ENCODE peak calls at places on chromosome 2, in five cellular contexts. K is OCI-LY7, N is GM23248, E is thoracic aorta, R is WERI-Rb-1. V is an unnamed sample.

GRCh38 chr2:71545572-71546274 is 92.4 kb downstream of the DYSF start:
- DNase-seq in K (peak), N (peak), E (no peak), R (peak), V (peak)

GRCh38 chr2:236565879-236566402 is 3.7 kb upstream of the ACKR3 start:
- DNase-seq in K (peak), N (no peak), E (no peak), R (no peak), V (no peak)

GRCh38 chr2:129400825-129401224 is 578.6 kb upstream of the RAB6C start:
- DNase-seq in K (peak), N (no peak), E (no peak), R (peak), V (no peak)

GRCh38 chr2:30252723-30253688 is 21.7 kb downstream of the LBH start:
- DNase-seq in K (no peak), N (peak), E (peak), R (peak), V (peak)

GRCh38 chr2:86341470-86341869 is 4.0 kb upstream of the REEP1 start:
- DNase-seq in K (no peak), N (no peak), E (no peak), R (no peak), V (no peak)

GRCh38 chr2:190581997-190582396 is 47.5 kb upstream of the NEMP2 start:
- DNase-seq in K (no peak), N (no peak), E (no peak), R (no peak), V (no peak)

GRCh38 chr2:218885981-218886447 is 5.4 kb downstream of the WNT10A start:
- DNase-seq in K (peak), N (no peak), E (no peak), R (no peak), V (no peak)

GRCh38 chr2:63614983-63615945 is 26.5 kb downstream of the MDH1 start:
- DNase-seq in K (no peak), N (peak), E (no peak), R (no peak), V (peak)

GRCh38 chr2:52934354-52934898 is 833.2 kb upstream of the CHAC2 start:
- DNase-seq in K (no peak), N (peak), E (no peak), R (no peak), V (peak)

GRCh38 chr2:103809946-103810345 is 1044.0 kb upstream of the POU3F3 start:
- DNase-seq in K (no peak), N (peak), E (no peak), R (no peak), V (no peak)

GRCh38 chr2:36729067-36729466 is 32.6 kb downstream of the VIT start:
- DNase-seq in K (no peak), N (peak), E (no peak), R (no peak), V (no peak)

GRCh38 chr2:43018179-43019024 is 208.0 kb downstream of the ZFP36L2 start:
- DNase-seq in K (no peak), N (peak), E (no peak), R (no peak), V (peak)

GRCh38 chr2:216539791-216540241 is 41.2 kb downstream of the RPL37A start:
- DNase-seq in K (no peak), N (peak), E (no peak), R (no peak), V (no peak)

GRCh38 chr2:212998629-212999359 is 152.6 kb downstream of the IKZF2 start:
- DNase-seq in K (no peak), N (peak), E (no peak), R (no peak), V (peak)

GRCh38 chr2:15636972-15637785 is 45.5 kb downstream of the DDX1 start:
- DNase-seq in K (peak), N (peak), E (peak), R (peak), V (peak)

GRCh38 chr2:164560181-164560792 is 61.0 kb downstream of the GRB14 start:
- DNase-seq in K (peak), N (peak), E (no peak), R (no peak), V (peak)

GRCh38 chr2:240451108-240451611 is 15.7 kb downstream of the GPC1 start:
- DNase-seq in K (no peak), N (no peak), E (no peak), R (no peak), V (no peak)

GRCh38 chr2:66430195-66430905 is 4.6 kb upstream of the MEIS1 start:
- DNase-seq in K (no peak), N (no peak), E (no peak), R (no peak), V (no peak)

GRCh38 chr2:66423391-66423790 is 11.5 kb upstream of the MEIS1 start:
- DNase-seq in K (no peak), N (no peak), E (no peak), R (no peak), V (no peak)

GRCh38 chr2:66428986-66429612 is 5.8 kb upstream of the MEIS1 start:
- DNase-seq in K (peak), N (peak), E (no peak), R (peak), V (peak)

GRCh38 chr2:66427219-66427768 is 7.6 kb upstream of the MEIS1 start:
- DNase-seq in K (no peak), N (no peak), E (no peak), R (no peak), V (no peak)

GRCh38 chr2:66426250-66427064 is 8.5 kb upstream of the MEIS1 start:
- DNase-seq in K (no peak), N (no peak), E (no peak), R (no peak), V (no peak)
- H3K4me3 ChIP-seq in K (no peak), N (peak), E (peak), R (peak), V (no peak)

GRCh38 chr2:169143998-169144397 is 74.6 kb downstream of the DHRS9 start:
- DNase-seq in K (peak), N (no peak), E (no peak), R (no peak), V (no peak)
- H3K4me3 ChIP-seq in K (no peak), N (no peak), E (no peak), R (no peak), V (no peak)

GRCh38 chr2:172103471-172104292 is 982 bp upstream of the DLX2 start:
- DNase-seq in K (peak), N (peak), E (no peak), R (peak), V (peak)
- H3K4me3 ChIP-seq in K (peak), N (peak), E (peak), R (peak), V (peak)

DNA sequence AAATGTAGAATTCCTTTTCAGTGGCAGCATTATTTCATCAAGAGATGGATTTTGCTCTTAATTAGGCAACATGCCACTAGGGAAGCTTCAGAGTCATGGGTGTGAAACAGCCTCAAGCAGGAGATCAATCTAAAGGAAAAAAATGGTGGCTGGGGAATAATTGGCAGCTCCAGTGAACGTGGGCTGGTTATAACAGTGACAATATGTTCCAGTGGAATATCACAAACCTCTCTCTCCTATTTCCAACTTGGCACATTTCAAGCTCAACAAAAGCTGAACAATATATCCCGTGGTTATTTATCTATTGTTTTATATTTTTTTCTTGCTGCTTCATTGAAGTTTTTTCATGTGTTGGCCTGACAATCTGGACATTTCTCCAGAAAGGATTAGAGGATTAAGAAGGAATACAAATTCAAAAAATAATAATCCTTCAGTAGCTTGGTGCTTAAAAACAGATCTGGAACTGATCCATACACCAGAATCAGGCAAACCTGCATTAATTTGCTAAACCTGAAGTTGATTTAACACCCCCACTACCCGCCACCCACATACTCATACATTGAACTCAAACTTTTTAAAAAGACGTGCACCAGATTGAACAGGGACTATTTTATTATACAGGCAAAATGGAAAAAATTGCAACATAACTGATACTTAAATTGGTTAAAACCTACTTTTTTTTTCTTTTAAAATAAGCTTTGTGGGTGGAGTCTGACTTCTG is 255.9 kb upstream of the SPRED2 start:
- DNase-seq in K (no peak), N (no peak), E (no peak), R (no peak), V (no peak)
- H3K4me3 ChIP-seq in K (no peak), N (no peak), E (no peak), R (no peak), V (no peak)

GRCh38 chr2:169363027-169363569 is 764 bp upstream of the LRP2 start:
- DNase-seq in K (no peak), N (no peak), E (no peak), R (no peak), V (peak)

GRCh38 chr2:169361706-169362345 is 508 bp downstream of the LRP2 start:
- DNase-seq in K (no peak), N (peak), E (no peak), R (peak), V (no peak)

GRCh38 chr2:169362346-169363026 is at the start of gene LRP2:
- DNase-seq in K (no peak), N (peak), E (no peak), R (peak), V (no peak)

GRCh38 chr2:169363570-169364150 is 1.3 kb upstream of the LRP2 start:
- DNase-seq in K (no peak), N (peak), E (no peak), R (peak), V (peak)

DNA sequence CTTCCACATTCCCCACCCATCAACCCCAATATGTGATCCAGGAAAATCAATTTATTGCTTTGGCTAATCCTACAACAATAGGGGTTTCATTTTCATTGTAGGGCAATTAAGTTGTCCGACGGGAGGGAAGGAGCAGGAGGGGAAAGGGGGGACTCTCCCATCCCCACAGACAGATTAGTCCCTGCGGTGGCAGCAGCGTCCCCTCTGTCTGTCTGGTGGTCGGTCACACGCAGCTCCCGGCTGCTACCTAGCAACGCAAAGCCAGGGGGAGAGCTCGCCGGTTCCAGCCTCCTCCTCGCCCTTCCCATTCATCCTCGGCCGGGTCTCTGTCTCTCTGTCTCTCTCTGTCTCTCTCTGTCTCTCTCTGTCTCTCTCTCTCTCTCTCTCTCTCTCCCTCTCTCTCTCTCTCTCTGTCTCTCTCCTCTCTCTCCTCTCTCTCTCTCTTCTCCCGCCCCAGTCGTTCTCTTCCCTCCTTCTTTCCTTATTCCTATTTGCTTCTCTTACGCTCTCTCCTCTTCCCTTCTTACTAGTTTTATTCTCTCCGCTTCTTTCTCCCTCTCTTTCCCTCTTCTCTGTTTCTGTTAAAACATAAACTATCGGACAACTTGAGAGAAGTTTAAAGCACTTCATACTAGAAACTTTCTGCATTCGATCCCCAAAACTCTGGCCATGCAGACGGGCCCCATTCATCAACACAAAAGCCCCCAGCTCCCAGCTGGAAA is 1.2 kb downstream of the LRP2 start:
- DNase-seq in K (no peak), N (peak), E (no peak), R (peak), V (no peak)
- H3K4me3 ChIP-seq in K (no peak), N (peak), E (peak), R (peak), V (no peak)

V was measured in fibroblast of pulmonary artery.